ENCODE peak calls at places on chromosomes 5 and 9, in nine cellular contexts. P is stomach, W is suprapubic skin, G is HCT116, T is HL-60, C is SK-N-SH, Q is Panc1, F is sigmoid colon, K is transverse colon. N is an unnamed sample.

GRCh38 chr5:173323799-173324114 is 4.5 kb downstream of the STC2 start:
- DNase-seq in K (no peak), T (no peak), P (no peak), G (no peak), W (no peak), F (no peak), Q (no peak), C (no peak), N (no peak)

GRCh38 chr5:52997424-52997823 is 8.3 kb downstream of the ITGA2 start:
- DNase-seq in C (no peak), F (no peak), K (no peak), T (no peak), P (no peak), G (no peak), Q (no peak), W (no peak), N (no peak)

GRCh38 chr5:77718934-77719610 is 57.1 kb downstream of the TBCA start:
- DNase-seq in P (no peak), W (no peak), G (no peak), Q (no peak), T (no peak), F (no peak), C (no peak), K (no peak), N (no peak)

GRCh38 chr5:2562036-2562435 is 189.4 kb downstream of the IRX2 start:
- DNase-seq in P (no peak), K (no peak), Q (no peak), C (no peak), W (no peak), G (no peak), T (no peak), F (no peak), N (no peak)

GRCh38 chr9:8486095-8486494 is 686.5 kb upstream of the DMAC1 start:
- DNase-seq in F (no peak), G (no peak), W (no peak), K (peak), Q (no peak), T (no peak), C (peak), P (peak), N (no peak)

GRCh38 chr9:15087031-15087417 is 176.8 kb upstream of the FREM1 start:
- DNase-seq in Q (no peak), G (no peak), K (no peak), W (no peak), T (no peak), P (no peak), F (no peak), C (peak), N (no peak)

GRCh38 chr9:78860806-78861475 is 564.0 kb downstream of the PSAT1 start:
- DNase-seq in Q (no peak), F (no peak), C (no peak), G (no peak), K (no peak), W (no peak), P (no peak), T (no peak), N (no peak)

GRCh38 chr5:154677921-154678320 is 77.3 kb upstream of the LARP1 start:
- DNase-seq in P (no peak), F (no peak), C (no peak), K (no peak), G (no peak), T (peak), Q (no peak), W (no peak), N (no peak)

GRCh38 chr5:173324115-173325001 is 3.9 kb downstream of the STC2 start:
- DNase-seq in K (peak), P (peak), F (peak), T (no peak), G (no peak), W (peak), C (peak), Q (no peak), N (no peak)

GRCh38 chr5:172150514-172151425 is 37.3 kb downstream of the STK10 start:
- DNase-seq in G (no peak), W (peak), T (peak), Q (no peak), P (peak), F (peak), K (peak), C (no peak), N (no peak)

GRCh38 chr5:78720997-78721396 is 72.4 kb upstream of the LHFPL2 start:
- DNase-seq in W (no peak), P (no peak), F (no peak), K (no peak), C (no peak), Q (no peak), T (no peak), G (no peak), N (no peak)

GRCh38 chr5:163727028-163727427 is 221.6 kb downstream of the MAT2B start:
- DNase-seq in K (peak), P (no peak), G (no peak), Q (no peak), W (no peak), T (no peak), F (no peak), C (no peak), N (no peak)

GRCh38 chr9:137314561-137315560 is 12.8 kb upstream of the NRARP start:
- DNase-seq in Q (no peak), T (no peak), W (peak), C (peak), F (peak), K (no peak), G (no peak), P (no peak), N (peak)

GRCh38 chr9:137313956-137314560 is 12.0 kb upstream of the NRARP start:
- DNase-seq in T (no peak), W (peak), F (peak), Q (no peak), G (no peak), C (peak), P (peak), K (no peak), N (no peak)

GRCh38 chr9:137316012-137316981 is 14.2 kb upstream of the NRARP start:
- DNase-seq in F (peak), G (no peak), C (peak), Q (no peak), W (peak), K (peak), P (peak), T (no peak), N (peak)

GRCh38 chr9:137317021-137317978 is 15.2 kb upstream of the NRARP start:
- DNase-seq in G (no peak), Q (no peak), T (no peak), K (no peak), F (peak), P (peak), W (peak), C (peak), N (no peak)

DNA sequence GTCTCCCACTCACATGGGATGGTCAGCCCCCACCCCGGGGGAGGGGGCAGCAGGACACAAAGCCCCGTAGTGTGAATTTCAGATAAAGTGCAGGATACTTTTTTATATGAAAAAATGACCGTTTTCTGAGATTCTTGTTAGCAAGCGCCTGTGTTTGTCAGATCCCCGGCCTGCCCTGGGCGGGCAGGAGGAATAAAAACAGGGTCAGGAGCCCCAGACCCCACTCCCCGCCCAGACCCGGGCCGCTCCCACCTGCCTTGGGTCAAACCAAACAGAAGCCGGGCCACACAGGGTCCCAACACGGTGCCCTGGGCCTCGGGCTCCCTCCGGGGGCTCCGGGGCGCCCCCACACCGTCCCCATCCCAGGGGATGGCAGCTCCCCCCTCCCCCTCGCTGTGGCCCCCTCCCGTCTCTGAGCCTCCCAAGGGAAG is 13.5 kb upstream of the NRARP start:
- DNase-seq in Q (no peak), G (no peak), K (no peak), C (no peak), T (no peak), W (peak), F (no peak), P (no peak), N (peak)
- H3K4me3 ChIP-seq in Q (peak), G (no peak), K (peak), C (no peak), T (no peak), W (peak), F (peak), P (peak), N (peak)

DNA sequence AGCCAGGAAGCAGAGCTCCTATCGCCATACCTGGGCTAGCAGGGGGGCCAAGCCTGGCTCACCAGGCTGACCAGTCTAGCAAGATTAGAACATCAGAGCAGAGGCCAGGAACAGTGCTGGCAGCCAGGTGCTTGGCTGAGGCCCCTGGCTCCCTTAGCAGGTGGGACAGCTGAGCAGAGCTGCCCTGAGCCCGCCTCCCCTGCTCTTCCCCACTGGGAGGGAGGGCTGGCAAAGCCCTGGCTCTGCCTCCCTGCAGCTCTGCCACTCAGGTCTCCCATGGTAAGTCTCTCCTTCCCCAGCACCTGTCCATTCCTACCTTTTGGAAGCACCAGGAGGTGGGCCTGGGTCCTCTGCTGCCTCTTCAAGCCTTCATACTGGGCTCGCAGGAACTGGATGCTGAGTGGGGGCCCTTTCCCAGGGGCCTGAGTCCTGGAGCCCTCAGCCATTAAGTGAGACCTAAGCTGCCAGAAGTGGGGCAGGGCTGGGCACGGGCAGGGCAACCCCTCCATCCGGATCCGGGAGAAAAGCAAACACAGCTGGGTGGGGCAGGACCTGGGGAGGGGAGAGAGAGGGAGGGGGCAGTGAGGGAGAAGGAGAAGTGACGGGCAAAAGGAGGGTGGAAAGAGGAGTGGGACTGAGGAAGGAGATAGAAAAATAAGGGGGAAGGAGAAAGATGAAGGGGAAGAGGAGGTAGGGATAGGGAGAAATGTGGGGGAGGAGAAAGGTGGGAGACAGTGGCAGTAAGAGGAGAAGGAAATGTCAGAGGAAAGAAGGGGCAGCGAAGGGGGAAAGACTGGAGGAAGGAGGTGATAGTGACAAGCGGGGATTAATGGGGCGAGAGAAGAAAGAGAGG is 662 bp downstream of the C9orf152 start:
- DNase-seq in P (peak), T (no peak), W (no peak), K (peak), G (no peak), C (no peak), F (no peak), Q (no peak), N (peak)
- TF ChIP-seq POLR2AphosphoS5 in P (peak), T (no peak), W (no peak), K (no peak), G (no peak), C (no peak), F (no peak), Q (no peak), N (peak)

DNA sequence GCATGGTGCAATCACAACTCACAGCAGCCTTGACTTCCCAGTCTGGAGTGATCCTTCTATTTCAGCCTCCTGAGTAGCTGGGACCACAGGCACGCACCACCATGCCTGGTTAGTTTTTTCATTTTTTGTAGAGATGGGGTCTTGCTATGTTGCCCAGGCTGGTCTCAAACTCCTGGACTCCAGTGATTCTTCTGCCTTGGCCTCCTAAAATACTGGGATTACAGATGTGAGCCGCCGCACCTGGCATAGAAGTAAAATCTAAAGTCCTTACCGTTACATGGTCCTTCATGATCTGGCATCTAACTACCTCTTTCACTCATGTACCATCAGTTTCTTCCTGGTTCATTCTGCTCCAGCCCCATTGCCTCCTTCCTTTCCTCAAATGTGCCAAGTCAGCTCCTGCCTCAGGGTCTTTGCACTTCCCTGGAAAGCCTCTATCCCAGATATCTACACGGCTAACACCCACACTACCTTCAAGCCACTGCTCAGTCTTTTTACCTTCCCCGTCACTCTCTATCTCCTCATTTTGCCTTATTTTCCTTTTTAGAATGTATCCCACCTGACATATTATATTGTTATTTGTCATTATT is 6.9 kb upstream of the RBM27 start:
- DNase-seq in W (no peak), T (no peak), P (no peak), G (no peak), K (no peak), Q (no peak), C (no peak), F (no peak), N (no peak)
- TF ChIP-seq CTCF in W (no peak), T (no peak), P (no peak), G (no peak), K (no peak), Q (no peak), C (no peak), F (no peak), N (no peak)

GRCh38 chr5:159866093-159866492 is 50.2 kb upstream of the ADRA1B start:
- DNase-seq in W (no peak), P (no peak), G (no peak), C (no peak), K (no peak), Q (no peak), T (no peak), F (no peak), N (no peak)

GRCh38 chr5:159864885-159865622 is 51.2 kb upstream of the ADRA1B start:
- DNase-seq in F (no peak), P (no peak), C (no peak), Q (no peak), K (no peak), T (no peak), G (no peak), W (no peak), N (no peak)
- H3K4me3 ChIP-seq in F (no peak), P (no peak), C (no peak), Q (no peak), K (no peak), T (no peak), G (no peak), W (peak), N (peak)

GRCh38 chr5:160903076-160903475 is 51.1 kb upstream of the ATP10B start:
- DNase-seq in Q (no peak), K (no peak), C (no peak), W (no peak), T (no peak), P (no peak), G (no peak), F (no peak), N (no peak)

GRCh38 chr5:160906077-160906476 is 54.1 kb upstream of the ATP10B start:
- DNase-seq in Q (no peak), G (no peak), P (no peak), K (no peak), F (no peak), C (no peak), T (no peak), W (no peak), N (no peak)

GRCh38 chr5:160899735-160900134 is 47.7 kb upstream of the ATP10B start:
- DNase-seq in G (no peak), W (no peak), T (no peak), C (no peak), P (no peak), K (no peak), F (no peak), Q (no peak), N (no peak)

DNA sequence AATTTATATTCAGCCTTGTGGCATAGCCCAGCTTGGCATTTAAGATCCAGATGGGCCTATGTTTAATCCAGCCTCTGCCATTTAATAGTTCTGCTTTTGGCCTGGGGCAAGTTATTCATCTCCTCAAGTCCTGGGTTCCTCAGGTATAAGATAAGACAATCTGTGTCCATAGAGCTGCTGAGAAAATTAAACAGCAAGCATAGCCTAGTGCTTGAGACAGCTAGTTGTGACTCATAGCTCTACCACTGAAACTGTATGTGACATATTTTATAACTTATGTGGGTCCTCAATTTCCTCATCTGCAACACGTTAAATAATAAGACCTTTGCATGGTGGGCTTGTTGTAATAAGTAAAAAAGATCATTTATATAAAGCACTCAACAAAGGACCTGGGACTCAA is 53.3 kb upstream of the ATP10B start:
- DNase-seq in G (no peak), Q (no peak), F (no peak), K (no peak), T (no peak), P (no peak), C (no peak), W (no peak), N (no peak)
- TF ChIP-seq POLR2AphosphoS5 in G (no peak), Q (no peak), F (no peak), K (no peak), T (no peak), P (no peak), C (no peak), W (no peak), N (no peak)

N was measured in breast epithelium.